ENCODE peak calls at places on chromosomes 16 and 17, in nine cellular contexts. I is CD4-positive, CD25-positive, alpha-beta regulatory T cell; C is HS-27A; K is AG04450; B is stimulated activated CD8-positive, alpha-beta memory T cell treated with anti-CD3 and anti-CD28 coated beads, Interleukin-7, amount 100 ng/mL, for 1 hour; D is amygdala; Z is endothelial cell; N is caudate nucleus; W is SK-N-SH. Y is an unnamed sample.

GRCh38 chr17:16352303-16352837 is 899 bp downstream of the CENPV start:
- DNase-seq in I (no peak), C (no peak), K (no peak), B (no peak), D (no peak), Z (peak; percentile 49), N (peak; percentile 64), W (peak; percentile 79), Y (peak; percentile 63)

GRCh38 chr17:57121308-57122042 is 36.4 kb downstream of the AKAP1 start:
- DNase-seq in I (no peak), C (no peak), K (no peak), B (no peak), D (no peak), Z (peak; percentile 68), N (no peak), W (peak; percentile 80), Y (peak; percentile 81)

GRCh38 chr17:9251273-9251672 is 230.0 kb downstream of the NTN1 start:
- DNase-seq in I (no peak), C (no peak), K (no peak), B (no peak), D (no peak), Z (no peak), N (no peak), W (no peak), Y (no peak)

GRCh38 chr17:48995332-48995870 is 1.8 kb upstream of the IGF2BP1 start:
- DNase-seq in I (no peak), C (no peak), K (no peak), B (no peak), D (no peak), Z (peak; percentile 49), N (no peak), W (no peak), Y (peak; percentile 23)

GRCh38 chr17:63880706-63881105 is 1.0 kb downstream of the GH2 start:
- DNase-seq in I (no peak), C (no peak), K (no peak), B (no peak), D (no peak), Z (no peak), N (no peak), W (no peak), Y (no peak)

GRCh38 chr17:29838961-29839360 is 91.1 kb downstream of the SSH2 start:
- DNase-seq in I (no peak), C (no peak), K (no peak), B (no peak), D (no peak), Z (peak; percentile 14), N (peak; percentile 28), W (peak; percentile 62), Y (peak; percentile 60)

GRCh38 chr16:54153240-54153934 is 133.2 kb downstream of the IRX3 start:
- DNase-seq in I (no peak), C (no peak), K (no peak), B (no peak), D (no peak), Z (no peak), N (no peak), W (no peak), Y (no peak)

GRCh38 chr17:38598536-38598935 is 7.2 kb downstream of the SRCIN1 start:
- DNase-seq in I (no peak), C (no peak), K (peak; percentile 13), B (no peak), D (no peak), Z (peak; percentile 64), N (peak; percentile 32), W (peak; percentile 86), Y (peak; percentile 90)

Y was measured in BE2C.